ENCODE peak calls at places on chromosomes 5 and 9, in five cellular contexts. One of them, this sample, is unnamed. For H3K4me1 and H3K9me3, the result is how much of the 10 kb centered on the place peaks cover.

GRCh38 chr9:90095682-90096081 is 490.9 kb downstream of the GADD45G start:
- DNase-seq in upper lobe of left lung: no peak
- DNase-seq in RWPE2: no peak
- DNase-seq in right atrium auricular region: no peak
- DNase-seq in BE2C: no peak
- DNase-seq in this sample: peak

GRCh38 chr5:61362796-61363364 is 30.8 kb downstream of the ZSWIM6 start:
- DNase-seq in upper lobe of left lung: no peak
- DNase-seq in right atrium auricular region: no peak
- DNase-seq in BE2C: peak
- DNase-seq in RWPE2: no peak
- DNase-seq in this sample: no peak

GRCh38 chr5:136424835-136425694 is 59.7 kb upstream of the TRPC7 start:
- DNase-seq in upper lobe of left lung: no peak
- DNase-seq in BE2C: peak
- DNase-seq in right atrium auricular region: peak
- DNase-seq in RWPE2: no peak
- DNase-seq in this sample: peak

GRCh38 chr5:15500326-15500958 is 462 bp downstream of the FBXL7 start:
- DNase-seq in BE2C: peak
- DNase-seq in right atrium auricular region: peak
- DNase-seq in RWPE2: no peak
- DNase-seq in upper lobe of left lung: no peak
- DNase-seq in this sample: peak

GRCh38 chr5:146699729-146700430 is 178.7 kb downstream of the PPP2R2B start:
- DNase-seq in right atrium auricular region: no peak
- DNase-seq in BE2C: no peak
- DNase-seq in RWPE2: no peak
- DNase-seq in upper lobe of left lung: no peak
- DNase-seq in this sample: no peak

GRCh38 chr9:3954228-3954949 is 345.5 kb downstream of the GLIS3 start:
- DNase-seq in right atrium auricular region: no peak
- DNase-seq in RWPE2: no peak
- DNase-seq in upper lobe of left lung: no peak
- DNase-seq in BE2C: no peak
- DNase-seq in this sample: no peak

GRCh38 chr9:129058965-129059795 is 21.7 kb upstream of the DOLPP1 start:
- DNase-seq in BE2C: no peak
- DNase-seq in right atrium auricular region: no peak
- DNase-seq in RWPE2: no peak
- DNase-seq in upper lobe of left lung: no peak
- DNase-seq in this sample: no peak

GRCh38 chr9:8560560-8561525 is 761.3 kb upstream of the DMAC1 start:
- DNase-seq in upper lobe of left lung: no peak
- DNase-seq in right atrium auricular region: no peak
- DNase-seq in BE2C: no peak
- DNase-seq in RWPE2: no peak
- DNase-seq in this sample: no peak

GRCh38 chr9:18385676-18386075 is 88.3 kb upstream of the ADAMTSL1 start:
- DNase-seq in right atrium auricular region: no peak
- DNase-seq in upper lobe of left lung: no peak
- DNase-seq in RWPE2: no peak
- DNase-seq in BE2C: no peak
- DNase-seq in this sample: no peak

GRCh38 chr9:16179566-16179965 is 626.7 kb downstream of the CCDC171 start:
- DNase-seq in upper lobe of left lung: no peak
- DNase-seq in right atrium auricular region: no peak
- DNase-seq in RWPE2: no peak
- DNase-seq in BE2C: no peak
- DNase-seq in this sample: no peak

GRCh38 chr5:119860463-119860862 is 231.1 kb downstream of the FAM170A start:
- DNase-seq in BE2C: no peak
- DNase-seq in right atrium auricular region: no peak
- DNase-seq in RWPE2: no peak
- DNase-seq in upper lobe of left lung: no peak
- DNase-seq in this sample: no peak

GRCh38 chr5:92769986-92770385 is 811.0 kb downstream of the NR2F1-AS1 start:
- DNase-seq in upper lobe of left lung: no peak
- DNase-seq in right atrium auricular region: no peak
- DNase-seq in RWPE2: no peak
- DNase-seq in BE2C: no peak
- DNase-seq in this sample: no peak

GRCh38 chr9:76374702-76375543 is 19.3 kb downstream of the RFK start:
- DNase-seq in BE2C: no peak
- DNase-seq in upper lobe of left lung: no peak
- DNase-seq in right atrium auricular region: peak
- DNase-seq in RWPE2: peak
- DNase-seq in this sample: peak

GRCh38 chr5:128350705-128351104 is 187.3 kb downstream of the FBN2 start:
- DNase-seq in upper lobe of left lung: no peak
- DNase-seq in BE2C: no peak
- DNase-seq in right atrium auricular region: no peak
- DNase-seq in RWPE2: no peak
- DNase-seq in this sample: no peak

GRCh38 chr9:135478858-135479468 is 619 bp upstream of the PPP1R26 start:
- DNase-seq in right atrium auricular region: peak
- DNase-seq in BE2C: no peak
- DNase-seq in upper lobe of left lung: peak
- DNase-seq in RWPE2: no peak
- DNase-seq in this sample: no peak

GRCh38 chr5:151685749-151686672 is 704 bp downstream of the SPARC start:
- DNase-seq in RWPE2: no peak
- DNase-seq in BE2C: peak
- DNase-seq in upper lobe of left lung: no peak
- DNase-seq in right atrium auricular region: no peak
- DNase-seq in this sample: no peak

GRCh38 chr5:151683444-151683843 is 3.3 kb downstream of the SPARC start:
- DNase-seq in BE2C: no peak
- DNase-seq in upper lobe of left lung: no peak
- DNase-seq in RWPE2: no peak
- DNase-seq in right atrium auricular region: no peak
- DNase-seq in this sample: no peak

GRCh38 chr5:151683936-151684586 is 2.7 kb downstream of the SPARC start:
- DNase-seq in RWPE2: no peak
- DNase-seq in upper lobe of left lung: no peak
- DNase-seq in right atrium auricular region: no peak
- DNase-seq in BE2C: no peak
- DNase-seq in this sample: no peak

GRCh38 chr5:151682751-151683331 is 3.9 kb downstream of the SPARC start:
- DNase-seq in right atrium auricular region: no peak
- DNase-seq in BE2C: no peak
- DNase-seq in upper lobe of left lung: no peak
- DNase-seq in RWPE2: no peak
- DNase-seq in this sample: peak

DNA sequence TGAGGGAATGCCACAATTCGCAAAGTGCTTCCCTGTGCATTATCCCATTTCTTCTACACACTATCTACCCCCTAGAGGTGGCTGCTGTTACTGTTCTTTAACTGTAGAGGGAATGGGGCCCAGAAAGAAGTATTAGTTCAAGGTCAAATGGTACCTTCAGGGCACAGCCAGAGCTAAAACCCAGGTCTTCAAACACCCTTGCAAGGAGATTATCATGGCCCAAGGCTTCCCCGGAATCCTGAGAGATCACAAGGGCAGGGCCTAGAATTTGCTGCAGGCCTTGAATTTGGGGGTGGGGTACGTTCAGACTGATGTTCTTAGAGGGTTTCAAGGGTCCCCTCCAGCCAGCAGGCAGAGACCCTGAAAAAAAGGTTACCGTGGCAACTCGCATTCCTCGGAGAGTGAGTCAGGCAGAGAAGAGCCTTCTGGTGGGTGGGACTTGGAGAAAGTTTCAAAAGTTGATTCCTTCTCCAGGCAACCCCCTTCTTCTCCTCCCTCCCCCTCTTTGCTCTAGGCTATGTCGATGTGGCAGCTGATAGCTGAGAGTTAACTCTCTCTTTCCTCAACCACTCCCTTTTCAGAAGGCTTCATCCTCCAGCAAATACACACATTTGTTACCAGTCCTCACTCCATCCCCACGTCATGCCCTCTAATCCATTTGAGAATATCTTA is 1.9 kb downstream of the SPARC start:
- DNase-seq in upper lobe of left lung: no peak
- DNase-seq in BE2C: no peak
- DNase-seq in right atrium auricular region: peak
- DNase-seq in RWPE2: no peak
- DNase-seq in this sample: peak
- TF ChIP-seq CTCF in upper lobe of left lung: no peak
- TF ChIP-seq CTCF in BE2C: peak
- TF ChIP-seq CTCF in right atrium auricular region: peak
- TF ChIP-seq CTCF in RWPE2: peak
- TF ChIP-seq CTCF in this sample: no peak

GRCh38 chr5:95927927-95928723 is 33.5 kb downstream of the ELL2 start:
- DNase-seq in BE2C: no peak
- DNase-seq in RWPE2: no peak
- DNase-seq in right atrium auricular region: no peak
- DNase-seq in upper lobe of left lung: no peak
- DNase-seq in this sample: no peak
- H3K4me1 ChIP-seq in BE2C: under half
- H3K4me1 ChIP-seq in RWPE2: half or more
- H3K4me1 ChIP-seq in right atrium auricular region: under half
- H3K4me1 ChIP-seq in upper lobe of left lung: under half
- H3K4me1 ChIP-seq in this sample: half or more

DNA sequence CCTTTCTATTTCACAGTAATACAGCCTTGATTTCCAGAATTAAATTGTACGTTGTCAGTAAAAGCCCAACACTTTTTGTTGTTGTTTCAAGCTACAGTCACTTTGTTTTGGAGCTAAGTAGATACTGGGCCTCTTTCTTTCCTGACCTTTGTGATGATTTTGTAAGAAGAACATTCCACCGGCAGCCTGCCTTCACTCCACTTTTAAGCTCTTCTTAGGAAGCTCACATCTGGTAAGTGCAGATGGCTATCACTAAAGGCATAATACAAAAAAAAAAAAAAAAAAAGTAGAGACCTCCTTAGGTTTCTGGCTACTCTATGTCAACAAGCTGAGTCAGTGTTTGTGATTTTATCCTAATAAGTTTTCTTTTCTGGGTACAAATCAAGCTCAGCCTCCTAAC is 1922.1 kb upstream of the WWC1 start:
- DNase-seq in BE2C: no peak
- DNase-seq in right atrium auricular region: no peak
- DNase-seq in RWPE2: no peak
- DNase-seq in upper lobe of left lung: no peak
- DNase-seq in this sample: no peak
- H3K9me3 ChIP-seq in BE2C: under half
- H3K9me3 ChIP-seq in right atrium auricular region: under half
- H3K9me3 ChIP-seq in RWPE2: under half
- H3K9me3 ChIP-seq in upper lobe of left lung: under half
- H3K9me3 ChIP-seq in this sample: under half

GRCh38 chr5:67205981-67206380 is 9.4 kb upstream of the CD180 start:
- DNase-seq in right atrium auricular region: no peak
- DNase-seq in RWPE2: no peak
- DNase-seq in upper lobe of left lung: no peak
- DNase-seq in BE2C: no peak
- DNase-seq in this sample: no peak

GRCh38 chr5:67202830-67203229 is 6.2 kb upstream of the CD180 start:
- DNase-seq in BE2C: no peak
- DNase-seq in upper lobe of left lung: no peak
- DNase-seq in RWPE2: no peak
- DNase-seq in right atrium auricular region: no peak
- DNase-seq in this sample: no peak

GRCh38 chr5:67204821-67205220 is 8.2 kb upstream of the CD180 start:
- DNase-seq in RWPE2: no peak
- DNase-seq in BE2C: no peak
- DNase-seq in right atrium auricular region: no peak
- DNase-seq in upper lobe of left lung: no peak
- DNase-seq in this sample: no peak

GRCh38 chr5:67201897-67202549 is 5.4 kb upstream of the CD180 start:
- DNase-seq in right atrium auricular region: no peak
- DNase-seq in BE2C: no peak
- DNase-seq in upper lobe of left lung: no peak
- DNase-seq in RWPE2: no peak
- DNase-seq in this sample: no peak

GRCh38 chr5:67203701-67204074 is 7.1 kb upstream of the CD180 start:
- DNase-seq in upper lobe of left lung: no peak
- DNase-seq in BE2C: no peak
- DNase-seq in RWPE2: no peak
- DNase-seq in right atrium auricular region: no peak
- DNase-seq in this sample: no peak
- TF ChIP-seq CTCF in upper lobe of left lung: no peak
- TF ChIP-seq CTCF in BE2C: no peak
- TF ChIP-seq CTCF in RWPE2: no peak
- TF ChIP-seq CTCF in right atrium auricular region: no peak
- TF ChIP-seq CTCF in this sample: no peak